ENCODE peak calls at places on chromosomes 4 and X, in six cellular contexts. F is K562, A is HepG2, B is A549, T is heart left ventricle, Y is upper lobe of left lung. O is an unnamed sample. For H3K4me1, the result is how much of the 10 kb centered on the place peaks cover.

GRCh38 chr4:88791274-88791673 is 93.6 kb upstream of the NAP1L5 start:
- ATAC-seq in F (no peak), A (no peak), B (no peak), T (peak), Y (no peak), O (no peak)

GRCh38 chr4:165635951-165636350 is 237.1 kb upstream of the TLL1 start:
- ATAC-seq in F (no peak), A (no peak), B (no peak), T (no peak), Y (no peak), O (no peak)

GRCh38 chr4:155941085-155941484 is 12.6 kb downstream of the CTSO start:
- ATAC-seq in F (no peak), A (no peak), B (no peak), T (no peak), Y (no peak), O (no peak)

GRCh38 chr4:87076690-87077358 is 142.0 kb downstream of the AFF1 start:
- ATAC-seq in F (no peak), A (no peak), B (no peak), T (no peak), Y (no peak), O (no peak)

GRCh38 chr4:54566608-54567007 is 91.1 kb upstream of the KIT start:
- ATAC-seq in F (no peak), A (no peak), B (no peak), T (no peak), Y (no peak), O (no peak)

GRCh38 chrX:76454456-76454927 is 27.0 kb downstream of the MAGEE1 start:
- ATAC-seq in F (no peak), A (peak), B (no peak), T (no peak), Y (no peak), O (no peak)

GRCh38 chr4:1154126-1154522 is 18.3 kb downstream of the SPON2 start:
- ATAC-seq in F (peak), A (no peak), B (no peak), T (no peak), Y (no peak), O (no peak)

GRCh38 chr4:37400326-37400881 is 155.9 kb downstream of the NWD2 start:
- ATAC-seq in F (no peak), A (no peak), B (no peak), T (no peak), Y (no peak), O (no peak)

GRCh38 chr4:4402966-4403365 is 16.1 kb downstream of the NSG1 start:
- ATAC-seq in F (no peak), A (no peak), B (no peak), T (no peak), Y (no peak), O (no peak)

GRCh38 chrX:131729295-131729694 is 185.4 kb downstream of the OR13H1 start:
- ATAC-seq in F (no peak), A (no peak), B (no peak), T (no peak), Y (peak), O (peak)

GRCh38 chr4:56626420-56626819 is 54.7 kb downstream of the HOPX start:
- ATAC-seq in F (no peak), A (no peak), B (no peak), T (no peak), Y (no peak), O (no peak)

GRCh38 chr4:52799813-52800212 is 48.6 kb upstream of the ERVMER34-1 start:
- ATAC-seq in F (peak), A (peak), B (no peak), T (no peak), Y (no peak), O (no peak)

GRCh38 chr4:93791570-93792195 is 36.9 kb upstream of the ATOH1 start:
- ATAC-seq in F (peak), A (peak), B (peak), T (peak), Y (no peak), O (peak)

GRCh38 chr4:47650584-47651130 is 165.6 kb downstream of the ATP10D start:
- ATAC-seq in F (no peak), A (no peak), B (no peak), T (peak), Y (no peak), O (no peak)

GRCh38 chrX:106912864-106913263 is 7.3 kb upstream of the CLDN2 start:
- ATAC-seq in F (no peak), A (no peak), B (no peak), T (no peak), Y (no peak), O (no peak)

DNA sequence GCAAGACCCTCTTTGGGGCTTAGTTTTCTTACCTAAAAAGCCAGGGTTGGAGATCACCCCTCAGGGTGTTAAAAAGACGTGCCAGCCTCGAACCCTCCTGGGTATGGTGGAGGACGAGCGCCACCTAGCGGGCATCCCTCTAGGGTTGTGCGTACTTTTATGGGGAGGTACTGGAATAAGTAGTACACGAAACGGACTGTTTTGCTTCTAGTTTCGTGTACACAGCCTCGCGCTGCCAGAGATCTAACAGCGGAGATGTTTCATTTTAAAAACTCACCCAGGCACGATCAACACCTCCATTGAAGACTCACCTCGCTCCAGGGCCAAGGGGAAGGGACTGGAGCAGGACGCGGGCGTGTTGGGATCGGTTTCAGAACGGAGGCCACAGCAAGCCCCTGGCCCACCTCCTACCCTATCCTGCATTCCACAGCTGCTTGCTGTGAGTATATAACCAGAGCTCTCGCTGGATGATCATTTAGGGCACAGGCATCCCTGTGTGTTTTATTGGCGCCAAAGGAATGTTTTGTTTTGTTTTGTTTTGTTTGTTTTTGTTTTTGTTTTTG is 4.8 kb upstream of the NKX3-2 start:
- ATAC-seq in F (peak), A (peak), B (peak), T (peak), Y (peak), O (peak)
- H3K4me3 ChIP-seq in F (peak), A (peak), B (peak), T (peak), Y (no peak), O (peak)

GRCh38 chr4:153344131-153345010 is at the start of gene MND1:
- ATAC-seq in F (peak), A (peak), B (peak), T (peak), Y (peak), O (peak)
- TF ChIP-seq POLR2A in F (peak), A (peak), B (peak), T (no peak), Y (no peak), O (no peak)

GRCh38 chr4:158788608-158789007 is 19.8 kb downstream of the FNIP2 start:
- ATAC-seq in F (peak), A (no peak), B (no peak), T (peak), Y (no peak), O (no peak)

GRCh38 chr4:158791588-158791987 is 22.8 kb downstream of the FNIP2 start:
- ATAC-seq in F (no peak), A (no peak), B (no peak), T (no peak), Y (no peak), O (no peak)

GRCh38 chr4:158786155-158786581 is 17.3 kb downstream of the FNIP2 start:
- ATAC-seq in F (no peak), A (no peak), B (no peak), T (peak), Y (no peak), O (no peak)

GRCh38 chr4:158789853-158790252 is 21.0 kb downstream of the FNIP2 start:
- ATAC-seq in F (no peak), A (no peak), B (no peak), T (no peak), Y (no peak), O (no peak)

DNA sequence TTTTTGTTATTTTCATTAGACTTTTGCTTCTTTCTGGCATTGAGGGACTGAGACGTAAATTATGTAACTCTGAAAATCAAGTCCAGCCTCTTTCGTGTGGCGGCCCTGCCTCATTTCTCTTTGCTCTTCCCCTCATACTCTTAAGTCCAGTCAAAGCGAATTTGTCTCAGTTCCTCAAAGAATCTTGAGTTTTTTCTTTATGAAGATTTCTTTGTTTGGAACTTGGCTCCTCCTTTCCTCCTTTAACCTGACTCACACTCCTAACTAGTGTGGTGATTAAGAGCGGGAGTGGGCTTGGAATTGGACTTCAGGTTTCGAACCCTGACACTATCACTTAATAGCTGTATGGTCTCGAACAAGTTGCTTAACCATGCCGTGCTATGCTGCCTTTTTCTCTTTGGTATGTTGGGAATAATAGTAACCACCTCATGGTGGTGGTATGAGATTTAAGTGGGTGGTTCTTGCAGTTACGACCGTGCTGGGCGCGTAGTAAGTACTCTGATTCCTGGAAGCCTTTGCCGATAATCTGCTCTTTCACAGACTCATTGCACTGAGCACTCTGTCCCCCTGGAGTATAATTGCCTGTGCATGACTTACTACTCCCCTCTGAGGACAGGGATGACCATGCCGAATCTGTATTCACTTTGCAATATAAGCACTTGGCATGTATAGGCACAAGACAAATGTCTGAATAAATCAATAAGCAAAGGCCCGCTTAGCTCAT is 19.1 kb downstream of the FNIP2 start:
- ATAC-seq in F (peak), A (no peak), B (no peak), T (peak), Y (no peak), O (no peak)
- H3K4me1 ChIP-seq in F (under half), A (half or more), B (under half), T (half or more), Y (under half), O (half or more)

GRCh38 chr4:169008478-169008877 is 1.6 kb downstream of the CBR4 start:
- ATAC-seq in F (peak), A (no peak), B (no peak), T (no peak), Y (no peak), O (no peak)
- H3K4me3 ChIP-seq in F (peak), A (peak), B (peak), T (peak), Y (no peak), O (peak)